ENCODE peak calls at places on chromosome 3, in seven cellular contexts. M is heart right ventricle, R is AG04449, P is esophagus squamous epithelium, C is H1, I is glutamatergic neuron, N is GM13976. D is an unnamed sample.

GRCh38 chr3:62277470-62277869 is 95.9 kb downstream of the FEZF2 start:
- DNase-seq in M (no peak), R (no peak), P (no peak), C (no peak), I (no peak), N (no peak), D (no peak)

GRCh38 chr3:32423956-32424558 is 32.4 kb downstream of the CMTM7 start:
- DNase-seq in M (no peak), R (no peak), P (no peak), C (no peak), I (no peak), N (no peak), D (no peak)

GRCh38 chr3:61030469-61031035 is 220.7 kb downstream of the FHIT start:
- DNase-seq in M (no peak), R (no peak), P (no peak), C (no peak), I (no peak), N (no peak), D (no peak)

GRCh38 chr3:5426094-5426883 is 238.8 kb downstream of the EDEM1 start:
- DNase-seq in M (peak; percentile 54), R (no peak), P (no peak), C (peak; percentile 73), I (peak; percentile 94), N (peak; percentile 45), D (peak; percentile 39)

GRCh38 chr3:52446631-52447511 is 2.0 kb upstream of the SEMA3G start:
- DNase-seq in M (peak; percentile 73), R (no peak), P (no peak), C (peak; percentile 75), I (peak; percentile 78), N (peak; percentile 84), D (peak; percentile 80)

GRCh38 chr3:27224197-27224596 is 145.0 kb downstream of the NEK10 start:
- DNase-seq in M (peak; percentile 9), R (no peak), P (no peak), C (no peak), I (no peak), N (no peak), D (no peak)

GRCh38 chr3:52986938-52987337 is 58.9 kb downstream of the SFMBT1 start:
- DNase-seq in M (no peak), R (no peak), P (no peak), C (no peak), I (no peak), N (no peak), D (no peak)

GRCh38 chr3:119311191-119311925 is 17.2 kb downstream of the ARHGAP31 start:
- DNase-seq in M (no peak), R (peak; percentile 72), P (no peak), C (no peak), I (no peak), N (no peak), D (no peak)

GRCh38 chr3:127722104-127722784 is 49.5 kb downstream of the ABTB1 start:
- DNase-seq in M (no peak), R (no peak), P (no peak), C (no peak), I (peak; percentile 14), N (no peak), D (no peak)

GRCh38 chr3:15859507-15860013 is 61.8 kb upstream of the ANKRD28 start:
- DNase-seq in M (peak; percentile 81), R (peak; percentile 5), P (peak; percentile 16), C (peak; percentile 50), I (peak; percentile 89), N (peak; percentile 90), D (peak; percentile 90)

GRCh38 chr3:76442374-76442915 is 597.5 kb upstream of the ROBO2 start:
- DNase-seq in M (no peak), R (no peak), P (no peak), C (no peak), I (no peak), N (no peak), D (no peak)

GRCh38 chr3:184176377-184177330 is 2.0 kb downstream of the AP2M1 start:
- DNase-seq in M (peak; percentile 77), R (peak; percentile 77), P (no peak), C (peak; percentile 85), I (no peak), N (no peak), D (no peak)

GRCh38 chr3:71581451-71581980 is 2.0 kb downstream of the FOXP1 start:
- DNase-seq in M (peak; percentile 34), R (no peak), P (no peak), C (no peak), I (peak; percentile 47), N (peak; percentile 28), D (no peak)

GRCh38 chr3:121992601-121993560 is 29.2 kb downstream of the ILDR1 start:
- DNase-seq in M (no peak), R (no peak), P (no peak), C (no peak), I (no peak), N (peak; percentile 56), D (peak; percentile 68)

GRCh38 chr3:30188713-30189112 is 417.7 kb upstream of the TGFBR2 start:
- DNase-seq in M (peak; percentile 16), R (no peak), P (no peak), C (no peak), I (no peak), N (no peak), D (no peak)

GRCh38 chr3:13352621-13353131 is 67.4 kb downstream of the NUP210 start:
- DNase-seq in M (no peak), R (no peak), P (no peak), C (no peak), I (no peak), N (peak; percentile 50), D (no peak)

GRCh38 chr3:152330565-152330964 is 61.8 kb downstream of the MBNL1 start:
- DNase-seq in M (no peak), R (no peak), P (no peak), C (no peak), I (no peak), N (no peak), D (no peak)

GRCh38 chr3:156843071-156843808 is 17.1 kb downstream of the LEKR1 start:
- DNase-seq in M (no peak), R (no peak), P (no peak), C (no peak), I (no peak), N (no peak), D (no peak)

GRCh38 chr3:31980530-31981205 is 394 bp downstream of the OSBPL10 start:
- DNase-seq in M (peak; percentile 27), R (no peak), P (peak; percentile 29), C (no peak), I (peak; percentile 67), N (peak; percentile 57), D (peak; percentile 34)

GRCh38 chr3:142853270-142854163 is 35.4 kb downstream of the PCOLCE2 start:
- DNase-seq in M (peak; percentile 39), R (no peak), P (no peak), C (no peak), I (no peak), N (no peak), D (no peak)

GRCh38 chr3:128372281-128372680 is 94.4 kb downstream of the DNAJB8 start:
- DNase-seq in M (no peak), R (no peak), P (no peak), C (no peak), I (no peak), N (peak; percentile 71), D (peak; percentile 71)

GRCh38 chr3:192433704-192434103 is 293.6 kb downstream of the FGF12 start:
- DNase-seq in M (no peak), R (no peak), P (no peak), C (no peak), I (no peak), N (no peak), D (no peak)

DNA sequence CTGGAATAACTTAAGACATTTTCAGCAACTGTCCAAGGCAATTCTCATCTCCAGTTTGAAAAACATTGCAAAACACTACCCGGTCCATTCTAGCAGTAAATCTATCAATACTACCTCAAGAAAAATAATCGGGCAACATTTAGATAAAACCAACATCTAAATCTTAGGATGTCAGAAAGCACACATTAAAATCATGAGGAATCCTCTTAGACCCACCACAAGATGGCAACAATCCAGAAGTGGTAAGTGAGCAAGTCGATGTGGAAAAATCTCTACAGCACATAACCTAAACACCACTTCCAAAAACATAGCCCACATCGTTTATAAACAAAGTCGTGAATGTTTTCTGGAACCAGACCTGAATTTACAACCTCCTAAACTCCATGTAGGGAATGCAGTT is 5.7 kb downstream of the PLCH1 start:
- DNase-seq in M (no peak), R (no peak), P (no peak), C (no peak), I (no peak), N (no peak), D (no peak)
- TF ChIP-seq CTCF in M (no peak), R (no peak), P (no peak), C (no peak), I (no peak), N (no peak), D (no peak)

GRCh38 chr3:162517110-162517509 is 1020.5 kb downstream of the OTOL1 start:
- DNase-seq in M (no peak), R (no peak), P (no peak), C (no peak), I (no peak), N (no peak), D (no peak)
- TF ChIP-seq CTCF in M (no peak), R (no peak), P (no peak), C (no peak), I (no peak), N (no peak), D (no peak)

GRCh38 chr3:149527531-149528343 is 53.2 kb downstream of the TM4SF4 start:
- DNase-seq in M (peak; percentile 36), R (no peak), P (no peak), C (no peak), I (no peak), N (no peak), D (no peak)
- TF ChIP-seq CTCF in M (peak; percentile 68), R (peak; percentile 12), P (no peak), C (no peak), I (no peak), N (no peak), D (no peak)

GRCh38 chr3:10529809-10530208 is 24.4 kb upstream of the ATP2B2 start:
- DNase-seq in M (no peak), R (no peak), P (no peak), C (no peak), I (no peak), N (no peak), D (no peak)

GRCh38 chr3:10531031-10531430 is 25.6 kb upstream of the ATP2B2 start:
- DNase-seq in M (no peak), R (no peak), P (no peak), C (no peak), I (no peak), N (no peak), D (no peak)

GRCh38 chr3:10528046-10528445 is 22.7 kb upstream of the ATP2B2 start:
- DNase-seq in M (no peak), R (no peak), P (no peak), C (no peak), I (no peak), N (no peak), D (no peak)

GRCh38 chr3:10527295-10528016 is 22.1 kb upstream of the ATP2B2 start:
- DNase-seq in M (no peak), R (no peak), P (no peak), C (no peak), I (no peak), N (no peak), D (no peak)

GRCh38 chr3:10530241-10530640 is 24.9 kb upstream of the ATP2B2 start:
- DNase-seq in M (no peak), R (no peak), P (no peak), C (no peak), I (no peak), N (no peak), D (no peak)
- TF ChIP-seq CTCF in M (no peak), R (no peak), P (no peak), C (no peak), I (no peak), N (no peak), D (no peak)